ENCODE peak calls at places on chromosomes 7 and 10, in four cellular contexts. Q is WTC11, E is left ventricle myocardium inferior, G is NCI-H510A treated with DMSO at 0.1 percent for 48 hours. H is an unnamed sample.
A peak's percentile ranks its signal among the peaks of the same experiment; 100 is the strongest.

GRCh38 chr7:101820703-101821102 is 3.3 kb downstream of the CUX1 start:
- DNase-seq in E (no peak), G (no peak), Q (peak; percentile 11), H (peak; percentile 20)

GRCh38 chr7:157293413-157293788 is 43.4 kb upstream of the DNAJB6 start:
- DNase-seq in G (no peak), Q (no peak), E (no peak), H (no peak)

GRCh38 chr7:8388257-8388625 is 45.2 kb upstream of the NXPH1 start:
- DNase-seq in E (no peak), G (no peak), Q (no peak), H (no peak)

GRCh38 chr10:8174762-8175161 is 120.3 kb downstream of the GATA3 start:
- DNase-seq in G (no peak), E (no peak), Q (peak; percentile 65), H (no peak)

GRCh38 chr7:2979276-2979675 is 64.4 kb downstream of the CARD11 start:
- DNase-seq in Q (no peak), G (no peak), E (no peak), H (no peak)

GRCh38 chr10:117968354-117969182 is 78.2 kb downstream of the RAB11FIP2 start:
- DNase-seq in E (no peak), Q (no peak), G (no peak), H (no peak)

GRCh38 chr7:55157347-55158105 is 138.7 kb downstream of the EGFR start:
- DNase-seq in E (peak; percentile 49), G (no peak), Q (no peak), H (no peak)

GRCh38 chr10:102777696-102778530 is 34.2 kb downstream of the WBP1L start:
- DNase-seq in Q (peak; percentile 38), E (no peak), G (no peak), H (no peak)

GRCh38 chr10:126331101-126331500 is 57.2 kb downstream of the ADAM12 start:
- DNase-seq in E (no peak), G (no peak), Q (no peak), H (no peak)

GRCh38 chr7:43482679-43483252 is 100.1 kb upstream of the STK17A start:
- DNase-seq in G (no peak), Q (no peak), E (no peak), H (no peak)

GRCh38 chr10:101032637-101033201 is 1.7 kb downstream of the SFXN3 start:
- DNase-seq in G (peak; percentile 31), Q (no peak), E (peak; percentile 57), H (no peak)

GRCh38 chr7:117098457-117098856 is 145.2 kb downstream of the ST7 start:
- DNase-seq in Q (no peak), G (no peak), E (no peak), H (no peak)

GRCh38 chr7:97024209-97025129 is at the start of gene DLX5:
- DNase-seq in Q (peak; percentile 86), G (peak; percentile 35), E (no peak), H (peak; percentile 88)

GRCh38 chr7:155985518-155986427 is 173.5 kb upstream of the SHH start:
- DNase-seq in Q (no peak), G (no peak), E (no peak), H (peak; percentile 33)

GRCh38 chr7:141550694-141551079 is 523 bp upstream of the AGK start:
- DNase-seq in Q (peak; percentile 13), G (peak; percentile 47), E (peak; percentile 19), H (no peak)

GRCh38 chr7:152968003-152968402 is 208.5 kb downstream of the ACTR3B start:
- DNase-seq in Q (no peak), E (no peak), G (no peak), H (no peak)

GRCh38 chr10:62639139-62639538 is 165.4 kb upstream of the ADO start:
- DNase-seq in E (no peak), Q (no peak), G (no peak), H (no peak)

GRCh38 chr10:49647985-49648795 is 31.3 kb upstream of the C10orf53 start:
- DNase-seq in E (no peak), G (no peak), Q (no peak), H (peak; percentile 75)

GRCh38 chr7:148856035-148856881 is 27.8 kb downstream of the EZH2 start:
- DNase-seq in Q (peak; percentile 45), E (no peak), G (no peak), H (no peak)

GRCh38 chr7:151051108-151051507 is 2.8 kb downstream of the ASIC3 start:
- DNase-seq in Q (peak; percentile 90), E (peak; percentile 52), G (no peak), H (no peak)

GRCh38 chr7:104018425-104018824 is 29.0 kb upstream of the RELN start:
- DNase-seq in E (no peak), G (no peak), Q (no peak), H (no peak)

GRCh38 chr7:13542451-13542850 is 447.0 kb downstream of the ETV1 start:
- DNase-seq in Q (no peak), E (no peak), G (no peak), H (no peak)

GRCh38 chr7:136173874-136174273 is 196.7 kb upstream of the MTPN start:
- DNase-seq in Q (no peak), E (no peak), G (no peak), H (no peak)

GRCh38 chr10:119450606-119451304 is 91.8 kb downstream of the RGS10 start:
- DNase-seq in Q (no peak), E (no peak), G (no peak), H (no peak)

GRCh38 chr7:25517906-25518305 is 289.6 kb upstream of the NPVF start:
- DNase-seq in Q (no peak), E (no peak), G (no peak), H (no peak)

GRCh38 chr7:26958834-26959233 is 94.4 kb upstream of the SKAP2 start:
- DNase-seq in E (no peak), G (no peak), Q (no peak), H (no peak)

GRCh38 chr10:35572583-35572982 is 32.6 kb upstream of the GJD4 start:
- DNase-seq in Q (no peak), G (no peak), E (no peak), H (no peak)

GRCh38 chr10:58064714-58065528 is 202.8 kb downstream of the IPMK start:
- DNase-seq in E (no peak), Q (peak; percentile 25), G (peak; percentile 5), H (no peak)

GRCh38 chr10:47269294-47269693 is 30.7 kb upstream of the GDF10 start:
- DNase-seq in Q (no peak), G (no peak), E (no peak), H (peak; percentile 3)

GRCh38 chr10:79274279-79275104 is 72.8 kb upstream of the PPIF start:
- DNase-seq in E (peak; percentile 89), G (no peak), Q (no peak), H (peak; percentile 92)

GRCh38 chr10:61869772-61870520 is 31.6 kb upstream of the ARID5B start:
- DNase-seq in G (no peak), E (no peak), Q (no peak), H (no peak)

GRCh38 chr7:148153611-148154010 is 437.0 kb upstream of the C7orf33 start:
- DNase-seq in G (no peak), Q (no peak), E (peak; percentile 81), H (no peak)

GRCh38 chr10:114511875-114512274 is 107.6 kb upstream of the AFAP1L2 start:
- DNase-seq in G (no peak), Q (no peak), E (no peak), H (no peak)

GRCh38 chr7:157426463-157427301 is 89.9 kb downstream of the DNAJB6 start:
- DNase-seq in G (no peak), E (peak; percentile 13), Q (no peak), H (no peak)

GRCh38 chr7:103866919-103867318 is 122.5 kb downstream of the RELN start:
- DNase-seq in G (peak; percentile 69), Q (no peak), E (no peak), H (no peak)